ENCODE peak calls at places on chromosomes 1 and 21, in five cellular contexts. One of them, this sample, is unnamed.
A peak's percentile ranks its signal among the peaks of the same experiment; 100 is the strongest.

GRCh38 chr1:17984510-17985085 is 123.0 kb upstream of the IGSF21 start:
- DNase-seq in Caco-2: peak; percentile 11
- DNase-seq in body of pancreas: peak; percentile 28
- DNase-seq in right cardiac atrium: no peak
- DNase-seq in IMR-90: no peak
- DNase-seq in this sample: peak; percentile 48

GRCh38 chr1:24928631-24929090 is 1.4 kb downstream of the RUNX3 start:
- DNase-seq in Caco-2: no peak
- DNase-seq in body of pancreas: no peak
- DNase-seq in right cardiac atrium: no peak
- DNase-seq in IMR-90: no peak
- DNase-seq in this sample: no peak

GRCh38 chr1:112715264-112716053 is at the start of gene PPM1J:
- DNase-seq in Caco-2: peak; percentile 97
- DNase-seq in body of pancreas: peak; percentile 99
- DNase-seq in right cardiac atrium: peak; percentile 100
- DNase-seq in IMR-90: peak; percentile 83
- DNase-seq in this sample: peak; percentile 84

GRCh38 chr1:198298653-198299052 is 141.9 kb downstream of the NEK7 start:
- DNase-seq in Caco-2: no peak
- DNase-seq in body of pancreas: no peak
- DNase-seq in right cardiac atrium: no peak
- DNase-seq in IMR-90: no peak
- DNase-seq in this sample: no peak

GRCh38 chr1:223738465-223739365 is 26.4 kb downstream of the CAPN2 start:
- DNase-seq in Caco-2: peak; percentile 64
- DNase-seq in body of pancreas: peak; percentile 65
- DNase-seq in right cardiac atrium: no peak
- DNase-seq in IMR-90: no peak
- DNase-seq in this sample: no peak

GRCh38 chr1:50667710-50668356 is 244.6 kb upstream of the DMRTA2 start:
- DNase-seq in Caco-2: no peak
- DNase-seq in body of pancreas: no peak
- DNase-seq in right cardiac atrium: no peak
- DNase-seq in IMR-90: peak; percentile 34
- DNase-seq in this sample: no peak

GRCh38 chr21:15520811-15521643 is 208.8 kb upstream of the USP25 start:
- DNase-seq in Caco-2: peak; percentile 12
- DNase-seq in body of pancreas: no peak
- DNase-seq in right cardiac atrium: no peak
- DNase-seq in IMR-90: peak; percentile 0
- DNase-seq in this sample: no peak

GRCh38 chr1:96968582-96969378 is 247.2 kb downstream of the PTBP2 start:
- DNase-seq in Caco-2: no peak
- DNase-seq in body of pancreas: no peak
- DNase-seq in right cardiac atrium: peak; percentile 54
- DNase-seq in IMR-90: peak; percentile 45
- DNase-seq in this sample: no peak

GRCh38 chr1:3717041-3717714 is 35.1 kb upstream of the CCDC27 start:
- DNase-seq in Caco-2: no peak
- DNase-seq in body of pancreas: no peak
- DNase-seq in right cardiac atrium: no peak
- DNase-seq in IMR-90: no peak
- DNase-seq in this sample: no peak

GRCh38 chr1:231800071-231800470 is 173.5 kb downstream of the DISC1 start:
- DNase-seq in Caco-2: no peak
- DNase-seq in body of pancreas: no peak
- DNase-seq in right cardiac atrium: no peak
- DNase-seq in IMR-90: no peak
- DNase-seq in this sample: no peak

GRCh38 chr21:9753943-9754342 is 767.4 kb upstream of the TPTE start:
- DNase-seq in Caco-2: no peak
- DNase-seq in body of pancreas: no peak
- DNase-seq in right cardiac atrium: no peak
- DNase-seq in IMR-90: no peak
- DNase-seq in this sample: no peak

DNA sequence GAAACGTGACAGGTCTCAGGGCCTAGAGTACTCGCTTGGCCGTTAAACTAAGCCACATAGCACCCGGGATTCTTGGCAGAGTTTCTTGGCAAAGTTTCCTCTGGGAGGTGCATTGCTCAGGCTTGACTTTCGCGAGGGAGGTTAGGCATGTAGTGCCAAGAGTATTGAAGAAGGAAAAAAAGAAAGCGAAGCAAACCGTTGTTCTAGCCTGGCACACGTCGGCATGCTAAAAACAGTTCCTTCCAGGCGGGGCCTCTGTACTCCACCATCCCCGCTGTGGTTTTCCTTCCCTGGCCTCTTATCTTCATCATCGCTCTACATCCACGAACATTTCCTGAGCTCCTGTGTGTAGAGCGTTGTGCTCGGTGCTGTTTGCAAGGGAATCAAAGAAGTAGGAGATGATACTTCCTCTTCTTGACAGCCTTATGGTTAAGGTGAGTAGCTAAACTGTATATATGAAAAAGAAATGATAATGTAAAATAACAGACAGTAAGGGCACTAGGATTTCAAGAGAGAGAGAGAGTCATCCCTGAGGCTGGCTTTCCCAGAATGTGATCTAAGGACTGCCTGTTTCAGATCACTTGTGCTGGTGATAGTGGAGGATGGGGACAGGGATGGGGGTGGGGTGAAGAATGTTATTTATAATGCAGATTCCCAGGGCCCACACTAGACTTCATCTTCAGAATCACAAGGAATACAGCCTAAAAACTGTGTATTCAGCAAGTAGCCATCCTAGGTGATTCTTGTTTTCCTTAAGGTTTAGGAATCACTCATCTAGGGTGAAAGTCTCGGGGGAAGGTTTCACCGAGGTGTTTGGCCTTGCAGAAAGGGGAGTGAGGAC is 18.9 kb downstream of the RNF220 start:
- DNase-seq in Caco-2: no peak
- DNase-seq in body of pancreas: peak; percentile 85
- DNase-seq in right cardiac atrium: peak; percentile 65
- DNase-seq in IMR-90: peak; percentile 35
- DNase-seq in this sample: no peak
- H3K4me3 ChIP-seq in Caco-2: no peak overlapping the region
- H3K4me3 ChIP-seq in body of pancreas: no peak overlapping the region
- H3K4me3 ChIP-seq in right cardiac atrium: no peak overlapping the region
- H3K4me3 ChIP-seq in IMR-90: no peak overlapping the region
- H3K4me3 ChIP-seq in this sample: no peak overlapping the region

GRCh38 chr1:40389234-40389815 is 15.8 kb downstream of the SMAP2 start:
- DNase-seq in Caco-2: no peak
- DNase-seq in body of pancreas: no peak
- DNase-seq in right cardiac atrium: no peak
- DNase-seq in IMR-90: no peak
- DNase-seq in this sample: no peak
- H3K4me1 ChIP-seq in Caco-2: no peaks in the 10 kb centered on the region
- H3K4me1 ChIP-seq in body of pancreas: peaks cover 80% of the 10 kb centered on the region
- H3K4me1 ChIP-seq in right cardiac atrium: peaks cover 10% of the 10 kb centered on the region
- H3K4me1 ChIP-seq in IMR-90: peaks cover 11% of the 10 kb centered on the region
- H3K4me1 ChIP-seq in this sample: no peaks in the 10 kb centered on the region

DNA sequence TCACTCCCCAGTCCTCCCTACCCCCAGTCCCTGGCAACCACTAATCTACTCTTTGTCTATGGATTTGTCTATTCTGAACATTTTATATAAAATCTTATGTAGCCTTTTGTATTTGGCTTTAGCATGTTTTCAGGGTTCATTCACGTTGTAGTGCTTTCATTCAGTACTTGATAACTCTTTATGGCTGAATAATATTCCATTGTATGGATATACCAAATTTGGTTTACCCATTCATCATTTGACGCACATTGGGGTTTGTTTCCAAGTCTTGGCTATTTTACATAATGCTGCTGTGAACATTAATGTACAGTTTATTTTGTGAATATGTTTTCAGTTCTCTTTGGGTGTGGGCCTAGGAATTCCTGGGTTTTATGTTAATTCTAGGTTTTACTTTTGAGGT is 2.6 kb downstream of the KDM1A start:
- DNase-seq in Caco-2: no peak
- DNase-seq in body of pancreas: no peak
- DNase-seq in right cardiac atrium: no peak
- DNase-seq in IMR-90: no peak
- DNase-seq in this sample: no peak
- H3K4me3 ChIP-seq in Caco-2: no peak overlapping the region
- H3K4me3 ChIP-seq in body of pancreas: no peak overlapping the region
- H3K4me3 ChIP-seq in right cardiac atrium: no peak overlapping the region
- H3K4me3 ChIP-seq in IMR-90: no peak overlapping the region
- H3K4me3 ChIP-seq in this sample: no peak overlapping the region

DNA sequence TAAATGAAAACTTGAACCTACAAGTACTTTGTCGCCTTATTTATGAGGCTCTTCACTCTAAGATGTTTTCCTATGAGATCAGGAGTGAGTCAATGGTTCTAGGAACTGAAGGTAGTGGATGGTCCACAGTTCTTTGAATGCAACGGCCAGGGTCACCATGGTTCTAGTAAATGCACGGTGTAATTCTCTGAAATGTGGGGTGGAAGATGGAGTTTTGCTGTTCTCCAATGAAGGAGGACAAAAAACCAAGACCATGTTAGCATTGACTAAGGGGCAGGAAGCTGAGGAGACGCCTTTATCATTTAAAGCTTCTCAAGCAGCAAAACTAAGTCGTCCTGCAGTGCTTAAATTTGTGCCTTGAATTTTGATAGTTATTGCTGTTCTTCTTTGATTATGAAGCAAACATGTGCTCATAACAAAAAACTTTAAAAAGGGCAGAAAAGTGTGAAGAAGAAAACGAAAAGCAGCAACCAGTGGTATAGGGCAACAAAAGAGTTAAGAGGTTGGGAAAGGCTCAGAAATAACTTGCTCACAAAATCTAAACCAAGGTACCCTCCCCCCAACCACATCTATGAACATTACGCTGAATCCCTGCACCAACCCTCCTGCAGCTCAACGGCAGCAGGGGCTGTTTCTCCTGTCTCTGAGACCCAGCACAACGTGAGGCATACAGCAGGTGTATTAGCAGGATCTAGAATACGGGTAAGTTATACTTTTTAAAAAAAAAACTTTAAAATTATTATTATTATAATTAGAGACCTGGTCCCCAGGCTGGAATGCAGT is 85.0 kb downstream of the MRPL37 start:
- DNase-seq in Caco-2: no peak
- DNase-seq in body of pancreas: no peak
- DNase-seq in right cardiac atrium: no peak
- DNase-seq in IMR-90: no peak
- DNase-seq in this sample: no peak
- H3K4me1 ChIP-seq in Caco-2: no peaks in the 10 kb centered on the region
- H3K4me1 ChIP-seq in body of pancreas: peaks cover 43% of the 10 kb centered on the region
- H3K4me1 ChIP-seq in right cardiac atrium: peaks cover 20% of the 10 kb centered on the region
- H3K4me1 ChIP-seq in IMR-90: peaks cover 20% of the 10 kb centered on the region
- H3K4me1 ChIP-seq in this sample: peaks cover 6% of the 10 kb centered on the region

GRCh38 chr1:108561145-108561458 is 1.2 kb downstream of the EEIG2 start:
- DNase-seq in Caco-2: no peak
- DNase-seq in body of pancreas: no peak
- DNase-seq in right cardiac atrium: no peak
- DNase-seq in IMR-90: no peak
- DNase-seq in this sample: no peak

GRCh38 chr1:108560430-108561144 is 687 bp downstream of the EEIG2 start:
- DNase-seq in Caco-2: peak; percentile 33
- DNase-seq in body of pancreas: peak; percentile 28
- DNase-seq in right cardiac atrium: peak; percentile 78
- DNase-seq in IMR-90: peak; percentile 51
- DNase-seq in this sample: no peak

GRCh38 chr1:108563808-108564207 is 3.9 kb downstream of the EEIG2 start:
- DNase-seq in Caco-2: no peak
- DNase-seq in body of pancreas: no peak
- DNase-seq in right cardiac atrium: no peak
- DNase-seq in IMR-90: no peak
- DNase-seq in this sample: no peak

GRCh38 chr1:108560143-108560429 is 186 bp downstream of the EEIG2 start:
- DNase-seq in Caco-2: no peak
- DNase-seq in body of pancreas: no peak
- DNase-seq in right cardiac atrium: no peak
- DNase-seq in IMR-90: no peak
- DNase-seq in this sample: no peak

GRCh38 chr1:108561731-108562326 is 1.9 kb downstream of the EEIG2 start:
- DNase-seq in Caco-2: peak; percentile 71
- DNase-seq in body of pancreas: peak; percentile 82
- DNase-seq in right cardiac atrium: peak; percentile 81
- DNase-seq in IMR-90: no peak
- DNase-seq in this sample: no peak
- H3K4me3 ChIP-seq in Caco-2: no peak overlapping the region
- H3K4me3 ChIP-seq in body of pancreas: no peak overlapping the region
- H3K4me3 ChIP-seq in right cardiac atrium: no peak overlapping the region
- H3K4me3 ChIP-seq in IMR-90: no peak overlapping the region
- H3K4me3 ChIP-seq in this sample: no peak overlapping the region

GRCh38 chr1:21308330-21308729 is 18.1 kb upstream of the ECE1 start:
- DNase-seq in Caco-2: no peak
- DNase-seq in body of pancreas: no peak
- DNase-seq in right cardiac atrium: peak; percentile 52
- DNase-seq in IMR-90: no peak
- DNase-seq in this sample: no peak
- H3K4me1 ChIP-seq in Caco-2: no peaks in the 10 kb centered on the region
- H3K4me1 ChIP-seq in body of pancreas: peaks cover 63% of the 10 kb centered on the region
- H3K4me1 ChIP-seq in right cardiac atrium: peaks cover 20% of the 10 kb centered on the region
- H3K4me1 ChIP-seq in IMR-90: peaks cover 56% of the 10 kb centered on the region
- H3K4me1 ChIP-seq in this sample: peaks cover 11% of the 10 kb centered on the region

GRCh38 chr1:181191494-181192040 is 103.1 kb downstream of the IER5 start:
- DNase-seq in Caco-2: no peak
- DNase-seq in body of pancreas: no peak
- DNase-seq in right cardiac atrium: no peak
- DNase-seq in IMR-90: no peak
- DNase-seq in this sample: no peak

GRCh38 chr1:181187596-181188126 is 99.2 kb downstream of the IER5 start:
- DNase-seq in Caco-2: no peak
- DNase-seq in body of pancreas: no peak
- DNase-seq in right cardiac atrium: no peak
- DNase-seq in IMR-90: no peak
- DNase-seq in this sample: no peak

GRCh38 chr1:181190362-181191035 is 102.0 kb downstream of the IER5 start:
- DNase-seq in Caco-2: peak; percentile 12
- DNase-seq in body of pancreas: peak; percentile 22
- DNase-seq in right cardiac atrium: peak; percentile 16
- DNase-seq in IMR-90: no peak
- DNase-seq in this sample: no peak

GRCh38 chr1:181189245-181189644 is 100.7 kb downstream of the IER5 start:
- DNase-seq in Caco-2: no peak
- DNase-seq in body of pancreas: no peak
- DNase-seq in right cardiac atrium: no peak
- DNase-seq in IMR-90: no peak
- DNase-seq in this sample: no peak

GRCh38 chr1:181189691-181190361 is 101.3 kb downstream of the IER5 start:
- DNase-seq in Caco-2: peak; percentile 89
- DNase-seq in body of pancreas: peak; percentile 66
- DNase-seq in right cardiac atrium: peak; percentile 85
- DNase-seq in IMR-90: peak; percentile 29
- DNase-seq in this sample: peak; percentile 58
- H3K4me3 ChIP-seq in Caco-2: peak overlapping the region; percentile 23
- H3K4me3 ChIP-seq in body of pancreas: no peak overlapping the region
- H3K4me3 ChIP-seq in right cardiac atrium: peak overlapping the region; percentile 21
- H3K4me3 ChIP-seq in IMR-90: peak overlapping the region; percentile 26
- H3K4me3 ChIP-seq in this sample: peak overlapping the region; percentile 24

DNA sequence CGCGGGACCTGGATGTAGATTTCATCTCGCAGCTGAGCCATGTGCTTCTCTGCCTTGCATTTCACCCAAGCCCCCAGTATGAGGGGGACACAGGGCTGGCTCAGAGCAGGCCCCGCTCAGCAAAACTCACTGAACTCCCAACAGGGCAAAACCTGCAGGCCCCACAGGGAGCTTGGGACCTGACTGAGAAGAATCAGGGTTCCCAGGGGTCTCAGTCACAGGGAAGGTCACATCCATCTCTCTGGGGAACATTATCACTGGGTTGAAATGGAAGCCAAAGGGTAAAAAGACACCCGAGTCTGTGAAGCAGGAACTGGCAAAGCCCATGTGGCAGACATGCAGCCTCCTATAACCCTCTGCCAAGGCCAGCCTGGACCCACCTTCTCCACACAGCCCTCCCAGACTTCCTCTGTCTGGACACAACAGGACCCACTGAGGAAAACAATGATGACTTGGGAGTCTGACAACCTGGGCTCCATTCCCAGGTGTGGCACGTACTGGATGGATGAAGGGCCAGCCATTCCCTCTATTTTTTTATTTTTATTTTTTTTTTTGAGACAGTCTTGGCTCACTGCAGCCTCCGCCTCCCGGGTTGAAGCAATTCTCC is 11.7 kb downstream of the HSPG2 start:
- DNase-seq in Caco-2: no peak
- DNase-seq in body of pancreas: no peak
- DNase-seq in right cardiac atrium: peak; percentile 51
- DNase-seq in IMR-90: no peak
- DNase-seq in this sample: no peak
- H3K4me1 ChIP-seq in Caco-2: peaks cover 95% of the 10 kb centered on the region
- H3K4me1 ChIP-seq in body of pancreas: peaks cover 45% of the 10 kb centered on the region
- H3K4me1 ChIP-seq in right cardiac atrium: peaks cover 51% of the 10 kb centered on the region
- H3K4me1 ChIP-seq in IMR-90: peaks cover 58% of the 10 kb centered on the region
- H3K4me1 ChIP-seq in this sample: peaks cover 3% of the 10 kb centered on the region

This sample was measured in iPS DF 6.9.